ENCODE peak calls at places on chromosomes 2 and 18, in six cellular contexts. D, J, T, W, L and Y are unnamed samples.

GRCh38 chr2:217820066-217820819 is 182.6 kb downstream of the TNS1 start:
- DNase-seq in D (no peak), J (no peak), T (no peak), W (no peak), L (no peak), Y (no peak)

GRCh38 chr2:235612551-235612950 is 118.7 kb downstream of the AGAP1 start:
- DNase-seq in D (no peak), J (no peak), T (no peak), W (no peak), L (no peak), Y (no peak)

GRCh38 chr2:26462511-26463251 is 15.2 kb downstream of the OTOF start:
- DNase-seq in D (peak), J (peak), T (no peak), W (peak), L (peak), Y (no peak)

GRCh38 chr18:65035701-65036100 is 715.1 kb upstream of the CDH7 start:
- DNase-seq in D (no peak), J (no peak), T (no peak), W (no peak), L (no peak), Y (no peak)

GRCh38 chr2:97764559-97765263 is 51.3 kb downstream of the ZAP70 start:
- DNase-seq in D (no peak), J (no peak), T (no peak), W (no peak), L (no peak), Y (no peak)

GRCh38 chr18:60018801-60019462 is 119.1 kb downstream of the PMAIP1 start:
- DNase-seq in D (no peak), J (peak), T (no peak), W (no peak), L (no peak), Y (no peak)

GRCh38 chr2:178522950-178523595 is 42.8 kb downstream of the PLEKHA3 start:
- DNase-seq in D (peak), J (peak), T (peak), W (peak), L (peak), Y (peak)

GRCh38 chr18:62741118-62741566 is 25.8 kb downstream of the PHLPP1 start:
- DNase-seq in D (no peak), J (peak), T (no peak), W (peak), L (peak), Y (no peak)

GRCh38 chr2:206045251-206045650 is 40.7 kb downstream of the INO80D start:
- DNase-seq in D (no peak), J (no peak), T (no peak), W (no peak), L (no peak), Y (no peak)

GRCh38 chr18:47772374-47773248 is 157.8 kb downstream of the SMAD2 start:
- DNase-seq in D (peak), J (peak), T (no peak), W (peak), L (peak), Y (peak)

GRCh38 chr18:34915046-34915445 is 126.2 kb upstream of the MAPRE2 start:
- DNase-seq in D (no peak), J (no peak), T (no peak), W (no peak), L (no peak), Y (no peak)

GRCh38 chr18:79458917-79459803 is 63.4 kb downstream of the NFATC1 start:
- DNase-seq in D (no peak), J (no peak), T (no peak), W (no peak), L (no peak), Y (no peak)

GRCh38 chr18:79457239-79457638 is 61.5 kb downstream of the NFATC1 start:
- DNase-seq in D (no peak), J (no peak), T (no peak), W (no peak), L (no peak), Y (no peak)

GRCh38 chr18:79459946-79460345 is 64.2 kb downstream of the NFATC1 start:
- DNase-seq in D (no peak), J (no peak), T (no peak), W (no peak), L (no peak), Y (no peak)

GRCh38 chr18:79457652-79458051 is 61.9 kb downstream of the NFATC1 start:
- DNase-seq in D (no peak), J (no peak), T (no peak), W (no peak), L (no peak), Y (no peak)

DNA sequence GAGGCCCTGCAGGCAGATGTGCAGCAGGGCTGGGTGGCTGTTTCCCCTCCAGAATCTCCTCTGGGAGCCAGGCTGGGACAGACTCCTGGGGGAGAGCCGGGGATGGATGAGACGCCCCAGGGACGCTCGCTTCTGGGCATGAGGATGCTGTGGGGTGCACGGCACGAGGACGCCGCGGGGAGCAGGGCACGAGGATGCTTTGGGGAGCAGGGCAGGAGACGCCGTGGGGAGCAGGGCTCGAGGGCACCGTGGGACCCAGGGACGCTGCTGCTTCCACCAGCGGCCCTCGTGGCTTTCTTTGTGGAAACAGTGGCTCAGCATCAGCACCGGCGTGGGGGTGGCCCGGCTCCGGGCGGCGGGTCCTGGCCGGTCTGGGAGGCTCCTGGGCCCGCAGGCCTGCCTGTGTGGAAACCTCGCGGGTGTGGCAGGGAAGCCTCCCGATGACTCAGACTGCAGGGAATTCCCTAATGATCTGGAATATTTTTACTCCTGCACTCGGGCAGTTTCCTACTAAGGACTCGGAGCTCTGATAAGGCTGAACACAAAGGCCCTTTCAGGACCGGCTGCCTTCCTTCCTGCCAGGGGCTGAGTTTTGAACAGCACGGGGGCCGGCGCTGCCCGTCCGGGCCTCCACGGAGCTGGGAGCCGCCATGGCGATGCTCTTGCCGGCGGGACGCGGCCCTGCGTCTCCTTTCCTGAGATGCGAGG is 62.6 kb downstream of the NFATC1 start:
- DNase-seq in D (no peak), J (peak), T (no peak), W (peak), L (peak), Y (no peak)
- H3K27ac ChIP-seq in D (no peak), J (no peak), T (no peak), W (no peak), L (peak), Y (peak)

GRCh38 chr2:227146456-227146855 is 17.5 kb downstream of the COL4A4 start:
- DNase-seq in D (no peak), J (no peak), T (no peak), W (no peak), L (no peak), Y (no peak)
- H3K27ac ChIP-seq in D (no peak), J (no peak), T (no peak), W (no peak), L (no peak), Y (no peak)

DNA sequence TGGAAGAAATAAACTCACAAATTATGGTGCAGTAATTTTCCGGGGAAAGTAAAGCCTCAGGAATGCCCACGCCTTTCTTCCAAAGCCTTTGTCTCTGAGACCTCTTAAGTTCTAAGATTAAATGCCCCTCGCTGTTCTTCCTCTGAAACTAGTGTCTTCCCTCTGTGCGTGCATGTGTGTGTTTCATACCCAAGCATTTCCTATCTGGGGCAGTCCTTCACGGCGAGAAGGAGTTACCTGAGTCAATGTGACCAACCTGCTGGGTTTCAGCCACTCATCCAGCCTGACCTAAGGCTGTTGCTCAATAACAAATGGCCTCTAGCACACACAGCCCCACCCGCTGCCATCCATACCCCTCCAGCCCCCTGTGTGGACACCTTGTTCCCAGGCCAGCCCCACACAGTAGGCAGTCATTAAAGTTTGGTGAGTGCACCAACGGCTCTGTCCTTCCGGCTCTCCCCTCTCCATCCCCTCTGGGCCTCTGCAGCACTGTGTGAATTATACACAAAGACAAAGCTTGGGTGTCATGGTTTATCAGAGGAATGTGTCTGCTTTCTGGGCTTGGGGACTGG is 53.8 kb upstream of the FOSL2 start:
- DNase-seq in D (no peak), J (no peak), T (no peak), W (no peak), L (peak), Y (no peak)
- H3K27ac ChIP-seq in D (no peak), J (peak), T (no peak), W (peak), L (peak), Y (no peak)

GRCh38 chr18:56162871-56163270 is 475.5 kb downstream of the TXNL1 start:
- DNase-seq in D (no peak), J (no peak), T (no peak), W (no peak), L (no peak), Y (no peak)

GRCh38 chr18:56162316-56162715 is 476.1 kb downstream of the TXNL1 start:
- DNase-seq in D (no peak), J (no peak), T (no peak), W (no peak), L (no peak), Y (no peak)

GRCh38 chr18:56168049-56168781 is 470.2 kb downstream of the TXNL1 start:
- DNase-seq in D (peak), J (peak), T (no peak), W (no peak), L (peak), Y (no peak)

GRCh38 chr18:56165601-56166355 is 472.6 kb downstream of the TXNL1 start:
- DNase-seq in D (no peak), J (no peak), T (no peak), W (no peak), L (no peak), Y (no peak)

DNA sequence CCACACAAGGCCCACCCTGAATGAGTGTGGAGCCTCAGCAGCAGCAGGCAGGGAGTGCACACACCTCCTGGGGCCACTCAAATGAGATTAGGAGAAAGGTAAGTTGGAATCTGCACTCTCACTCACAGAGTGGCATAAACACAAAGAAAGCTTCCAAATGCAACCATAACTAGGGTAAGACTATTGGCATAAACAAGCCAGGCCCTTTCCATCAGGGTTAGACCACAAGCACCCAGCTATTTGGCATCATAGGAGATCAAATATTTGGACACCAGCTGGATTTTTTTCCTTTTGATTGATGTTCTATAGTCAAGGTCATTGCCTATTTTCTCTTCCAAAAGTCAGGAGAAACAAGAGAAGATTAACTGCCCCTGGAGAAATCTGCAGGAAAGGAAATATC is 471.5 kb downstream of the TXNL1 start:
- DNase-seq in D (no peak), J (no peak), T (no peak), W (no peak), L (no peak), Y (no peak)
- H3K27ac ChIP-seq in D (no peak), J (no peak), T (no peak), W (no peak), L (no peak), Y (no peak)

GRCh38 chr2:177161741-177162440 is 50.7 kb upstream of the HNRNPA3 start:
- DNase-seq in D (no peak), J (peak), T (no peak), W (no peak), L (peak), Y (no peak)

GRCh38 chr2:177164131-177164530 is 48.5 kb upstream of the HNRNPA3 start:
- DNase-seq in D (no peak), J (no peak), T (no peak), W (no peak), L (no peak), Y (no peak)

GRCh38 chr2:177165731-177166711 is 46.6 kb upstream of the HNRNPA3 start:
- DNase-seq in D (no peak), J (peak), T (peak), W (no peak), L (peak), Y (no peak)

GRCh38 chr2:177164584-177165052 is 48.0 kb upstream of the HNRNPA3 start:
- DNase-seq in D (peak), J (peak), T (peak), W (peak), L (peak), Y (peak)

GRCh38 chr2:177165103-177165583 is 47.5 kb upstream of the HNRNPA3 start:
- DNase-seq in D (no peak), J (peak), T (peak), W (no peak), L (peak), Y (no peak)
- H3K27ac ChIP-seq in D (peak), J (peak), T (peak), W (peak), L (peak), Y (peak)

GRCh38 chr2:1716441-1716840 is 27.9 kb downstream of the PXDN start:
- DNase-seq in D (no peak), J (no peak), T (no peak), W (no peak), L (no peak), Y (no peak)
- H3K27ac ChIP-seq in D (no peak), J (no peak), T (no peak), W (no peak), L (no peak), Y (no peak)

GRCh38 chr2:55140316-55141219 is 90.3 kb upstream of the RTN4 start:
- DNase-seq in D (no peak), J (no peak), T (no peak), W (no peak), L (no peak), Y (no peak)
- H3K27ac ChIP-seq in D (no peak), J (no peak), T (no peak), W (no peak), L (no peak), Y (no peak)